ENCODE peak calls at places on chromosomes 13 and 19, in six cellular contexts. B is HT1080, F is left lung, Q is foreskin fibroblast, U is stomach, L is ureter. W is an unnamed sample.

GRCh38 chr19:47284324-47284899 is 9.7 kb downstream of the INAFM1 start:
- DNase-seq in B (peak), F (no peak), Q (peak), U (no peak), L (no peak), W (peak)

GRCh38 chr13:96086736-96087135 is 3.2 kb upstream of the HS6ST3 start:
- DNase-seq in B (no peak), F (no peak), Q (no peak), U (no peak), L (no peak), W (no peak)

GRCh38 chr19:21705393-21705792 is 62.0 kb downstream of the ZNF100 start:
- DNase-seq in B (no peak), F (no peak), Q (no peak), U (no peak), L (no peak), W (no peak)

GRCh38 chr19:33501957-33502356 is 19.6 kb downstream of the PEPD start:
- DNase-seq in B (no peak), F (peak), Q (no peak), U (no peak), L (no peak), W (no peak)

GRCh38 chr13:19155321-19155861 is 26.2 kb downstream of the TUBA3C start:
- DNase-seq in B (peak), F (no peak), Q (no peak), U (peak), L (no peak), W (no peak)

GRCh38 chr13:37141011-37141410 is 35.5 kb upstream of the CSNK1A1L start:
- DNase-seq in B (no peak), F (no peak), Q (no peak), U (no peak), L (no peak), W (no peak)

GRCh38 chr19:51552996-51553725 is 17.9 kb upstream of the ZNF175 start:
- DNase-seq in B (peak), F (peak), Q (peak), U (peak), L (no peak), W (peak)

GRCh38 chr13:94933230-94933751 is 220.9 kb upstream of the SOX21 start:
- DNase-seq in B (peak), F (no peak), Q (no peak), U (no peak), L (no peak), W (no peak)

GRCh38 chr19:14425696-14426138 is 6.6 kb upstream of the DDX39A start:
- DNase-seq in B (no peak), F (no peak), Q (no peak), U (no peak), L (no peak), W (no peak)

GRCh38 chr13:81017525-81018152 is 676.7 kb upstream of the SPRY2 start:
- DNase-seq in B (peak), F (no peak), Q (peak), U (no peak), L (no peak), W (peak)

GRCh38 chr19:51292971-51293370 is 18.5 kb upstream of the IGLON5 start:
- DNase-seq in B (no peak), F (no peak), Q (no peak), U (no peak), L (no peak), W (no peak)

GRCh38 chr19:45500918-45501729 is 2.9 kb downstream of the PPM1N start:
- DNase-seq in B (no peak), F (no peak), Q (no peak), U (no peak), L (no peak), W (no peak)

GRCh38 chr19:45211751-45212381 is 33.3 kb downstream of the BLOC1S3 start:
- DNase-seq in B (no peak), F (peak), Q (no peak), U (peak), L (no peak), W (no peak)

GRCh38 chr19:39405930-39406655 is 554 bp upstream of the ZFP36 start:
- DNase-seq in B (peak), F (no peak), Q (no peak), U (no peak), L (no peak), W (no peak)

GRCh38 chr13:47929156-47929555 is 71.9 kb downstream of the SUCLA2 start:
- DNase-seq in B (no peak), F (no peak), Q (peak), U (no peak), L (no peak), W (no peak)

GRCh38 chr19:33903489-33903850 is 106.8 kb downstream of the KCTD15 start:
- DNase-seq in B (no peak), F (no peak), Q (no peak), U (no peak), L (no peak), W (no peak)

GRCh38 chr19:5253403-5254110 is 87.1 kb downstream of the PTPRS start:
- DNase-seq in B (no peak), F (no peak), Q (peak), U (no peak), L (no peak), W (no peak)

GRCh38 chr19:590396-590745 is 690 bp downstream of the HCN2 start:
- DNase-seq in B (no peak), F (peak), Q (no peak), U (no peak), L (no peak), W (no peak)

GRCh38 chr13:41563501-41564001 is 106.2 kb downstream of the RGCC start:
- DNase-seq in B (no peak), F (no peak), Q (peak), U (no peak), L (no peak), W (peak)

GRCh38 chr19:55289117-55289796 is 5.5 kb downstream of the BRSK1 start:
- DNase-seq in B (peak), F (no peak), Q (no peak), U (no peak), L (no peak), W (no peak)

GRCh38 chr13:113187263-113187669 is 21.2 kb downstream of the PCID2 start:
- DNase-seq in B (peak), F (peak), Q (peak), U (peak), L (peak), W (peak)

GRCh38 chr13:48370815-48371214 is 42.1 kb downstream of the LPAR6 start:
- DNase-seq in B (no peak), F (no peak), Q (no peak), U (no peak), L (no peak), W (no peak)

GRCh38 chr13:21550918-21551317 is 53.1 kb downstream of the MICU2 start:
- DNase-seq in B (no peak), F (no peak), Q (no peak), U (no peak), L (no peak), W (no peak)

GRCh38 chr13:29480893-29481525 is 114.5 kb downstream of the SLC7A1 start:
- DNase-seq in B (no peak), F (no peak), Q (no peak), U (no peak), L (no peak), W (no peak)

GRCh38 chr13:113915012-113915763 is 51.3 kb upstream of the GAS6 start:
- DNase-seq in B (no peak), F (no peak), Q (no peak), U (peak), L (no peak), W (peak)

GRCh38 chr13:73932091-73932490 is 202.1 kb downstream of the KLF12 start:
- DNase-seq in B (no peak), F (no peak), Q (no peak), U (no peak), L (no peak), W (no peak)

GRCh38 chr13:26247011-26247410 is 6.9 kb upstream of the CDK8 start:
- DNase-seq in B (no peak), F (no peak), Q (no peak), U (no peak), L (no peak), W (no peak)

GRCh38 chr19:48489608-48490216 is 20.5 kb downstream of the CYTH2 start:
- DNase-seq in B (peak), F (peak), Q (peak), U (peak), L (peak), W (peak)

GRCh38 chr19:3830841-3831589 is 37.8 kb downstream of the ZFR2 start:
- DNase-seq in B (no peak), F (no peak), Q (no peak), U (no peak), L (no peak), W (no peak)